ENCODE peak calls at places on chromosomes 7 and 10, in six cellular contexts. P is ascending aorta; Z is stimulated activated CD4-positive, alpha-beta T cell treated with anti-CD3 and anti-CD28 coated beads, Interleukin-12 subunit alpha, Interleukin-12 subunit beta, amount 100 ng/mL, for 48 hours; O is cardiac fibroblast; M is LoVo; Y is ureter. K is an unnamed sample.

GRCh38 chr10:94641480-94641879 is 42.0 kb upstream of the CYP2C18 start:
- DNase-seq in P (no peak), Z (no peak), O (no peak), M (no peak), Y (no peak), K (no peak)

GRCh38 chr10:77511498-77512218 is 126.0 kb downstream of the KCNMA1 start:
- DNase-seq in P (no peak), Z (no peak), O (no peak), M (no peak), Y (no peak), K (no peak)

GRCh38 chr7:69564454-69565417 is 33.5 kb upstream of the AUTS2 start:
- DNase-seq in P (no peak), Z (no peak), O (peak), M (no peak), Y (peak), K (peak)

GRCh38 chr7:102318482-102318971 is 31.9 kb downstream of the SH2B2 start:
- DNase-seq in P (no peak), Z (no peak), O (peak), M (no peak), Y (no peak), K (peak)

GRCh38 chr10:33799281-33799943 is 464.9 kb upstream of the NRP1 start:
- DNase-seq in P (no peak), Z (no peak), O (no peak), M (no peak), Y (no peak), K (no peak)

GRCh38 chr10:82497451-82497850 is 622.5 kb downstream of the NRG3 start:
- DNase-seq in P (no peak), Z (no peak), O (peak), M (no peak), Y (no peak), K (no peak)

GRCh38 chr7:151062399-151063211 is 3.2 kb downstream of the SLC4A2 start:
- DNase-seq in P (no peak), Z (no peak), O (peak), M (no peak), Y (no peak), K (no peak)

GRCh38 chr10:44132361-44133289 is 252.3 kb downstream of the CXCL12 start:
- DNase-seq in P (no peak), Z (no peak), O (peak), M (no peak), Y (no peak), K (no peak)

GRCh38 chr10:31028076-31028475 is 3.6 kb downstream of the ZNF438 start:
- DNase-seq in P (no peak), Z (no peak), O (peak), M (no peak), Y (no peak), K (no peak)

GRCh38 chr7:55411844-55412243 is 46.7 kb downstream of the LANCL2 start:
- DNase-seq in P (no peak), Z (no peak), O (no peak), M (no peak), Y (no peak), K (no peak)

GRCh38 chr7:143321734-143322133 is 5.8 kb downstream of the CLCN1 start:
- DNase-seq in P (no peak), Z (no peak), O (peak), M (no peak), Y (no peak), K (no peak)

GRCh38 chr7:121026159-121026558 is 37.6 kb downstream of the CPED1 start:
- DNase-seq in P (no peak), Z (no peak), O (no peak), M (no peak), Y (no peak), K (no peak)

K was measured in NCI-H2029 treated with DMSO at 0.1 percent for 48 hours.